ENCODE peak calls at places on chromosome 1, in ten cellular contexts. A is cardiac muscle cell; N is breast epithelium; Z is Peyer's patch; T is upper lobe of right lung; K is CD8-positive, alpha-beta T cell; D is lower lobe of right lung; R is aorta; P is fibroblast of pulmonary artery; E is fibroblast of mammary gland. L is an unnamed sample.

GRCh38 chr1:33128781-33129180 is 47.8 kb downstream of the AZIN2 start:
- DNase-seq in R (no peak), K (peak; percentile 38), N (no peak), P (no peak), E (no peak), A (no peak), Z (no peak), T (no peak), D (no peak), L (no peak)

GRCh38 chr1:202204065-202204464 is 10.5 kb downstream of the LGR6 start:
- DNase-seq in Z (no peak), A (no peak), K (no peak), D (no peak), T (no peak), E (no peak), P (no peak), R (no peak), N (no peak), L (no peak)

GRCh38 chr1:233490488-233490887 is 123.4 kb upstream of the KCNK1 start:
- DNase-seq in R (no peak), A (no peak), D (no peak), Z (no peak), P (no peak), E (no peak), N (no peak), T (no peak), K (no peak), L (no peak)

GRCh38 chr1:171606402-171606941 is 15.6 kb upstream of the MYOCOS start:
- DNase-seq in N (no peak), A (no peak), K (no peak), D (no peak), E (no peak), R (no peak), Z (no peak), P (no peak), T (no peak), L (no peak)

GRCh38 chr1:54596756-54597155 is 26.6 kb downstream of the FAM151A start:
- DNase-seq in T (no peak), R (no peak), A (no peak), P (no peak), N (no peak), E (no peak), K (no peak), D (no peak), Z (no peak), L (no peak)

GRCh38 chr1:212213754-212214153 is 71.5 kb upstream of the PPP2R5A start:
- DNase-seq in Z (no peak), A (peak; percentile 32), R (no peak), D (no peak), E (no peak), N (no peak), T (no peak), P (no peak), K (no peak), L (no peak)

GRCh38 chr1:58857673-58858343 is 74.0 kb upstream of the JUN start:
- DNase-seq in N (no peak), K (peak; percentile 69), T (no peak), R (no peak), P (no peak), A (no peak), D (no peak), E (no peak), Z (no peak), L (no peak)

GRCh38 chr1:33055210-33055991 is 18.7 kb upstream of the AK2 start:
- DNase-seq in D (peak; percentile 80), E (peak; percentile 90), R (peak; percentile 82), Z (peak; percentile 83), A (peak; percentile 94), P (peak; percentile 94), N (peak; percentile 57), K (peak; percentile 51), T (peak; percentile 75), L (peak; percentile 94)

GRCh38 chr1:14369526-14370213 is 228.8 kb upstream of the KAZN start:
- DNase-seq in K (no peak), T (no peak), A (no peak), D (no peak), R (no peak), N (no peak), Z (no peak), P (no peak), E (peak; percentile 20), L (no peak)

GRCh38 chr1:16055613-16056520 is 12.3 kb downstream of the CLCNKB start:
- DNase-seq in P (peak; percentile 75), A (peak; percentile 79), R (peak; percentile 94), K (peak; percentile 87), E (peak; percentile 67), D (peak; percentile 93), N (peak; percentile 86), T (peak; percentile 94), Z (peak; percentile 96), L (peak; percentile 41)

GRCh38 chr1:101203812-101204540 is 32.8 kb upstream of the S1PR1 start:
- DNase-seq in K (no peak), Z (no peak), E (peak; percentile 56), D (no peak), N (no peak), R (no peak), P (peak; percentile 61), A (peak; percentile 45), T (no peak), L (no peak)

GRCh38 chr1:15703562-15703961 is 19.4 kb downstream of the PLEKHM2 start:
- DNase-seq in N (peak; percentile 59), R (peak; percentile 94), K (no peak), T (peak; percentile 80), D (peak; percentile 61), P (peak; percentile 93), A (peak; percentile 93), E (peak; percentile 97), Z (peak; percentile 66), L (no peak)

GRCh38 chr1:66274634-66275033 is 259.3 kb upstream of the SGIP1 start:
- DNase-seq in N (no peak), A (no peak), E (peak; percentile 75), D (no peak), T (no peak), K (no peak), R (no peak), P (no peak), Z (no peak), L (no peak)

GRCh38 chr1:111290104-111290503 is 547 bp upstream of the CHIA start:
- DNase-seq in Z (no peak), P (no peak), N (no peak), D (no peak), R (no peak), A (no peak), K (no peak), T (no peak), E (no peak), L (no peak)

GRCh38 chr1:152162826-152163463 is 3.9 kb upstream of the RPTN start:
- DNase-seq in D (no peak), E (peak; percentile 96), N (no peak), P (peak; percentile 67), T (no peak), Z (no peak), A (peak; percentile 80), K (no peak), R (no peak), L (no peak)

GRCh38 chr1:180151508-180151907 is 3.2 kb upstream of the QSOX1 start:
- DNase-seq in K (no peak), P (peak; percentile 85), E (peak; percentile 76), T (no peak), R (no peak), N (no peak), A (peak; percentile 81), Z (no peak), D (no peak), L (no peak)

GRCh38 chr1:2334883-2335534 is 56.3 kb downstream of the MORN1 start:
- DNase-seq in Z (no peak), E (no peak), K (no peak), P (peak; percentile 19), N (no peak), A (no peak), D (no peak), T (no peak), R (no peak), L (no peak)

GRCh38 chr1:10575616-10576015 is 100.9 kb downstream of the PEX14 start:
- DNase-seq in P (peak; percentile 68), Z (no peak), D (no peak), A (peak; percentile 45), N (no peak), K (no peak), T (no peak), R (no peak), E (peak; percentile 63), L (no peak)

GRCh38 chr1:197544130-197544529 is 231.2 kb downstream of the DENND1B start:
- DNase-seq in N (no peak), K (no peak), E (no peak), A (no peak), R (no peak), P (no peak), D (no peak), T (no peak), Z (no peak), L (no peak)
- H3K4me3 ChIP-seq in N (no peak overlapping the region), K (no peak overlapping the region), E (no peak overlapping the region), A (no peak overlapping the region), R (no peak overlapping the region), P (no peak overlapping the region), D (no peak overlapping the region), T (no peak overlapping the region), Z (no peak overlapping the region), L (no peak overlapping the region)

DNA sequence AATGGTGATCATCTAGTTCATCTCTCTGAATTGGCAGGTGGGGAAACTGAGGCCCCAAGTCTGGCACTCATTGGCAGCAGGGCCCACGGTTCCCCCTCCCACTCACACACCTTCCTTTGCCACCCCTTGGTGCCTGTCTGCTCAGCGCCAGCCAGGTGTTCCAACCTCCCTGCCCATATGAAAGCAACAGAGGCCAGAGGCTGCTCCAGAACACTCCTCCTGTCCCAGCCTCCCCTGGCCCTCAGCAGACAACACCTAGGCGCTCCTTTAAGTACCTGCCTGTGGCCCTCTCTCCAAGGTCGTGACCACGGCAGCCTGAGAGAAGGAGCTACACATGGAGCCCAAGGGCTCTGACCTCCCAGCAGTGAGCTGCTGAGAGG is 362.3 kb upstream of the VAMP3 start:
- DNase-seq in N (peak; percentile 8), Z (peak; percentile 36), T (peak; percentile 51), D (no peak), K (peak; percentile 17), P (no peak), A (no peak), R (peak; percentile 59), E (no peak), L (no peak)
- H3K4me3 ChIP-seq in N (no peak overlapping the region), Z (no peak overlapping the region), T (no peak overlapping the region), D (no peak overlapping the region), K (no peak overlapping the region), P (no peak overlapping the region), A (no peak overlapping the region), R (no peak overlapping the region), E (no peak overlapping the region), L (no peak overlapping the region)

GRCh38 chr1:244012232-244012631 is 38.9 kb upstream of the ZBTB18 start:
- DNase-seq in K (no peak), E (peak; percentile 70), A (peak; percentile 81), R (no peak), T (no peak), P (peak; percentile 80), D (no peak), N (no peak), Z (no peak), L (peak; percentile 10)
- H3K4me3 ChIP-seq in K (no peak overlapping the region), E (no peak overlapping the region), A (no peak overlapping the region), R (no peak overlapping the region), T (no peak overlapping the region), P (peak overlapping the region; percentile 0), D (no peak overlapping the region), N (no peak overlapping the region), Z (no peak overlapping the region), L (no peak overlapping the region)

DNA sequence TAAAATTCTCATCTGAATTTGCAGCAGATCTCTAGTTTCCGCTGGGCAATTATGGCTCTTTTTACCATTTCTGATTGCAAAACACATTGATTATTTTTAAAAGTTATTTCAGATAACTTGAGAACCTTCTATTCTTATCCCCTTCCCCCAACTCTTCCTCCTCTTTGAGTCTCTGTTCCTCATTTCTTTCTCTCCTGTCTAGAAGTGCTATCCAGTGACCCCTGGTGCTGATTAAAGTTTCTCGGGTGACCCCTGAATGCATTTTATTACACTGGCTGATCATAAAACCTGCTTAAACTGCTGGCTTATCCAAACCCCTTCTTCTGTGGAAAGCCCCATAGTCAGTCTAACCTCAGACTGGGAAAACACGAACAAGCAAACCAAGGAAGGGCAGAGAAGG is 61.2 kb downstream of the GORAB start:
- DNase-seq in T (no peak), K (no peak), D (no peak), Z (no peak), N (no peak), A (no peak), E (peak; percentile 14), R (no peak), P (no peak), L (no peak)
- H3K4me3 ChIP-seq in T (no peak overlapping the region), K (no peak overlapping the region), D (no peak overlapping the region), Z (no peak overlapping the region), N (peak overlapping the region; percentile 18), A (no peak overlapping the region), E (peak overlapping the region; percentile 17), R (peak overlapping the region; percentile 59), P (no peak overlapping the region), L (no peak overlapping the region)